ENCODE peak calls at places on chromosomes 5 and 9, in four cellular contexts. One of them, this sample, is unnamed.

GRCh38 chr9:111598730-111599091 is 736 bp downstream of the PTGR1 start:
- DNase-seq in cardiac muscle cell: peak; percentile 65
- DNase-seq in heart right ventricle: peak; percentile 26
- DNase-seq in substantia nigra: no peak
- DNase-seq in this sample: peak; percentile 82

GRCh38 chr5:6856658-6857057 is 143.4 kb downstream of the TENT4A start:
- DNase-seq in cardiac muscle cell: no peak
- DNase-seq in heart right ventricle: no peak
- DNase-seq in substantia nigra: no peak
- DNase-seq in this sample: no peak

GRCh38 chr5:113989913-113990305 is 372.0 kb upstream of the KCNN2 start:
- DNase-seq in cardiac muscle cell: no peak
- DNase-seq in heart right ventricle: no peak
- DNase-seq in substantia nigra: no peak
- DNase-seq in this sample: no peak

GRCh38 chr9:108866001-108866420 is 3.9 kb downstream of the ACTL7A start:
- DNase-seq in cardiac muscle cell: no peak
- DNase-seq in heart right ventricle: no peak
- DNase-seq in substantia nigra: no peak
- DNase-seq in this sample: no peak

GRCh38 chr9:2053883-2054845 is 39.0 kb downstream of the SMARCA2 start:
- DNase-seq in cardiac muscle cell: peak; percentile 47
- DNase-seq in heart right ventricle: no peak
- DNase-seq in substantia nigra: peak; percentile 38
- DNase-seq in this sample: peak; percentile 66

GRCh38 chr9:7976167-7976755 is 176.7 kb upstream of the DMAC1 start:
- DNase-seq in cardiac muscle cell: no peak
- DNase-seq in heart right ventricle: no peak
- DNase-seq in substantia nigra: no peak
- DNase-seq in this sample: no peak

GRCh38 chr5:127885176-127885575 is 182.0 kb downstream of the CCDC192 start:
- DNase-seq in cardiac muscle cell: no peak
- DNase-seq in heart right ventricle: no peak
- DNase-seq in substantia nigra: no peak
- DNase-seq in this sample: no peak

GRCh38 chr5:14174235-14174636 is 31.1 kb downstream of the TRIO start:
- DNase-seq in cardiac muscle cell: no peak
- DNase-seq in heart right ventricle: no peak
- DNase-seq in substantia nigra: no peak
- DNase-seq in this sample: no peak

GRCh38 chr9:87655731-87656130 is 70.2 kb upstream of the CTSL start:
- DNase-seq in cardiac muscle cell: no peak
- DNase-seq in heart right ventricle: no peak
- DNase-seq in substantia nigra: no peak
- DNase-seq in this sample: no peak

GRCh38 chr5:132002701-132003100 is 8.8 kb downstream of the ACSL6 start:
- DNase-seq in cardiac muscle cell: no peak
- DNase-seq in heart right ventricle: no peak
- DNase-seq in substantia nigra: peak; percentile 23
- DNase-seq in this sample: peak; percentile 20

GRCh38 chr9:124222918-124223720 is 34.6 kb upstream of the NEK6 start:
- DNase-seq in cardiac muscle cell: peak; percentile 56
- DNase-seq in heart right ventricle: peak; percentile 75
- DNase-seq in substantia nigra: peak; percentile 69
- DNase-seq in this sample: peak; percentile 93

GRCh38 chr5:139574641-139575312 is 13.6 kb downstream of the UBE2D2 start:
- DNase-seq in cardiac muscle cell: peak; percentile 56
- DNase-seq in heart right ventricle: no peak
- DNase-seq in substantia nigra: no peak
- DNase-seq in this sample: no peak

GRCh38 chr5:113232246-113232645 is 202.5 kb downstream of the TSSK1B start:
- DNase-seq in cardiac muscle cell: no peak
- DNase-seq in heart right ventricle: no peak
- DNase-seq in substantia nigra: no peak
- DNase-seq in this sample: no peak

GRCh38 chr9:14466429-14466818 is 152.5 kb upstream of the NFIB start:
- DNase-seq in cardiac muscle cell: no peak
- DNase-seq in heart right ventricle: no peak
- DNase-seq in substantia nigra: no peak
- DNase-seq in this sample: no peak

DNA sequence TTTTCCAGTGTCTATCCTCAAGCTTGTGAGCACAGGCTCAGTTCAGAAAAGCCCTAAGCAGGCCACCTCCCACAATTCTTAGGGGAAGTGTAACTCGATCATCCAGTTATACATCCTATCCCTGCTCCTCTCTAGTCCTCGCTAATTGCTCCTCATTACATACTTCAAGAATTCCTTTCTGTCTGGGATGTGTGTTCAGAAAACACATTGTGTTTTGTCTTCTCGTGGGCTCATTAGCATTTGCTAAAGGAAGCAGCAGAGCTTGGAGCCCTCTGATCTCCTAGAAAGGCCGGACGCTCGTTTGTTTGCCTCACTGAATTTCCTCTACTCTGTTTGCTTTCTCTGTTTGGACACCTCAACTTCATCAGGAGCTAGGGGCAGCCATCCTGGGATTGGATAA is 268.2 kb upstream of the RFX3 start:
- DNase-seq in cardiac muscle cell: peak; percentile 54
- DNase-seq in heart right ventricle: no peak
- DNase-seq in substantia nigra: no peak
- DNase-seq in this sample: no peak
- H3K27ac ChIP-seq in cardiac muscle cell: no peak overlapping the region
- H3K27ac ChIP-seq in heart right ventricle: no peak overlapping the region
- H3K27ac ChIP-seq in substantia nigra: no peak overlapping the region
- H3K27ac ChIP-seq in this sample: peak overlapping the region; percentile 25

GRCh38 chr5:173524136-173524535 is 92.3 kb downstream of the BOD1 start:
- DNase-seq in cardiac muscle cell: no peak
- DNase-seq in heart right ventricle: no peak
- DNase-seq in substantia nigra: no peak
- DNase-seq in this sample: no peak
- H3K27ac ChIP-seq in cardiac muscle cell: no peak overlapping the region
- H3K27ac ChIP-seq in heart right ventricle: no peak overlapping the region
- H3K27ac ChIP-seq in substantia nigra: no peak overlapping the region
- H3K27ac ChIP-seq in this sample: no peak overlapping the region

DNA sequence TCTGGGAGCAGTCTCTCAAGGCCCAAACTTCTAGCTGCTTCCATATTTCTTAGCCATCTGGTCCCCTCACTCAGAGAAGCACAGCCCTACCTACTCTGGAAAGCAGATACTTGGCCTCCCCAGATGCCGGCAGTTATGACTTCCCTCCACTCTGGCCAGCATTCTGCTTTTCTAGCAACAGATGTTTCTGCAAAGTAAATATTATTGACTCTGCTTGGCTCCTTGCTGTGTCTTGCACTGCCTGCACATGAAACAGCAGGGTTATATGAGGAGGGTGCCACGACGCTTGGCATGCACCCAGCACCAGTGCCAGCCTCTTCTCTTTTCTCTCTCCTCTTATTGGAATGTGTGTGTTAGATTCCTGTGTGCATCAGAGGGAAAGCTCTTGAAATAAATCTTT is 99.7 kb downstream of the ARHGAP26 start:
- DNase-seq in cardiac muscle cell: no peak
- DNase-seq in heart right ventricle: peak; percentile 45
- DNase-seq in substantia nigra: no peak
- DNase-seq in this sample: no peak
- H3K27ac ChIP-seq in cardiac muscle cell: no peak overlapping the region
- H3K27ac ChIP-seq in heart right ventricle: no peak overlapping the region
- H3K27ac ChIP-seq in substantia nigra: no peak overlapping the region
- H3K27ac ChIP-seq in this sample: no peak overlapping the region

GRCh38 chr5:68682400-68683152 is 411.2 kb upstream of the SLC30A5 start:
- DNase-seq in cardiac muscle cell: no peak
- DNase-seq in heart right ventricle: no peak
- DNase-seq in substantia nigra: no peak
- DNase-seq in this sample: no peak
- H3K27ac ChIP-seq in cardiac muscle cell: no peak overlapping the region
- H3K27ac ChIP-seq in heart right ventricle: no peak overlapping the region
- H3K27ac ChIP-seq in substantia nigra: no peak overlapping the region
- H3K27ac ChIP-seq in this sample: no peak overlapping the region

GRCh38 chr5:1948663-1949191 is 66.0 kb upstream of the IRX4 start:
- DNase-seq in cardiac muscle cell: no peak
- DNase-seq in heart right ventricle: peak; percentile 80
- DNase-seq in substantia nigra: no peak
- DNase-seq in this sample: no peak
- H3K27ac ChIP-seq in cardiac muscle cell: peak overlapping the region; percentile 73
- H3K27ac ChIP-seq in heart right ventricle: no peak overlapping the region
- H3K27ac ChIP-seq in substantia nigra: no peak overlapping the region
- H3K27ac ChIP-seq in this sample: no peak overlapping the region

This sample was measured in aorta.